ENCODE peak calls at places on chromosome 3, in six cellular contexts. K, V, D, R, N and J are unnamed samples.

GRCh38 chr3:195897081-195897852 is 11.1 kb downstream of the TNK2 start:
- DNase-seq in K (peak; percentile 55), V (peak; percentile 29), D (no peak), R (no peak), N (peak; percentile 89), J (peak; percentile 56)

GRCh38 chr3:194572131-194572789 is 61.0 kb downstream of the TMEM44 start:
- DNase-seq in K (peak; percentile 60), V (no peak), D (no peak), R (no peak), N (peak; percentile 98), J (peak; percentile 93)

GRCh38 chr3:196177567-196177966 is 33.6 kb downstream of the ZDHHC19 start:
- DNase-seq in K (no peak), V (no peak), D (no peak), R (no peak), N (no peak), J (no peak)

GRCh38 chr3:8793242-8793641 is 23.8 kb upstream of the OXTR start:
- DNase-seq in K (no peak), V (peak; percentile 68), D (no peak), R (no peak), N (peak; percentile 94), J (peak; percentile 83)

GRCh38 chr3:28901029-28901428 is 379.8 kb upstream of the RBMS3 start:
- DNase-seq in K (no peak), V (no peak), D (no peak), R (no peak), N (peak; percentile 37), J (no peak)

GRCh38 chr3:184710870-184711365 is 946 bp downstream of the MAGEF1 start:
- DNase-seq in K (no peak), V (no peak), D (no peak), R (peak; percentile 74), N (peak; percentile 58), J (peak; percentile 15)

GRCh38 chr3:77071806-77072205 is 31.9 kb downstream of the ROBO2 start:
- DNase-seq in K (no peak), V (no peak), D (peak; percentile 13), R (no peak), N (no peak), J (no peak)

GRCh38 chr3:10945683-10946287 is 46.8 kb upstream of the SLC6A1 start:
- DNase-seq in K (peak; percentile 43), V (peak; percentile 75), D (peak; percentile 90), R (peak; percentile 71), N (peak; percentile 59), J (no peak)

GRCh38 chr3:161409069-161409468 is 37.8 kb upstream of the SPTSSB start:
- DNase-seq in K (peak; percentile 61), V (peak; percentile 14), D (peak; percentile 68), R (peak; percentile 21), N (peak; percentile 70), J (no peak)

GRCh38 chr3:8639585-8639984 is 5.0 kb downstream of the SSUH2 start:
- DNase-seq in K (no peak), V (no peak), D (no peak), R (no peak), N (no peak), J (no peak)

GRCh38 chr3:113746955-113747718 is at the start of gene ATP6V1A:
- DNase-seq in K (peak; percentile 51), V (peak; percentile 76), D (peak; percentile 77), R (peak; percentile 85), N (peak; percentile 44), J (no peak)

DNA sequence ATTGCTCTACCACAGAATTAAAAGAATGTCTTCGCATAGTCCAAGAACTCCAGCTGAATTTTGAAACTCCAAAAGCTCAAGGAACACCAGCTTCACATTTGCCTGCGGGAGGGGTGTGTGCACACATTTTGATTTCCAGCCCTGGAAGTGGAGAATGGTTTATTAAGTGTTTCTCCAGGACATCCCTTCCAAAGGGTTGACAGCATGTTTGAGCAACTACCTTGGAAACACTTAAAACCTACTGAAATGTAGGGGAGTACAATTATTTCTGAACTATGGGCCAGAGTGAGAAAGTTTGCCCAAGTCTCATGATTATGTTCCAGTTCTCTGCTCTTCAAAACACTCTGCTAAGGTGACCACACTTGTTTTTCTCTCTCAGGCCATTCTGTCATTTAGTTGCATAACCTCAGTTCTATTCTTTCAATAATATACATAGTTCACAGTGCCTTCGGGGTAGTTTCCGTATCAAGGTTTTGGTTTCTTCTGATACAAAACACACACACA is 7.9 kb downstream of the ACP3 start:
- DNase-seq in K (no peak), V (no peak), D (no peak), R (no peak), N (no peak), J (no peak)
- H3K4me2 ChIP-seq in K (no peak overlapping the region), V (no peak overlapping the region), D (no peak overlapping the region), R (peak overlapping the region; percentile 47), N (no peak overlapping the region), J (no peak overlapping the region)

GRCh38 chr3:38457111-38458003 is 3.7 kb downstream of the ACVR2B start:
- DNase-seq in K (no peak), V (no peak), D (peak; percentile 33), R (no peak), N (no peak), J (no peak)

GRCh38 chr3:38461086-38461390 is 7.3 kb downstream of the ACVR2B start:
- DNase-seq in K (no peak), V (no peak), D (no peak), R (no peak), N (no peak), J (no peak)

GRCh38 chr3:38459499-38460048 is 5.9 kb downstream of the ACVR2B start:
- DNase-seq in K (no peak), V (no peak), D (no peak), R (no peak), N (no peak), J (no peak)

GRCh38 chr3:38458796-38459498 is 5.3 kb downstream of the ACVR2B start:
- DNase-seq in K (no peak), V (no peak), D (no peak), R (no peak), N (no peak), J (peak; percentile 54)

DNA sequence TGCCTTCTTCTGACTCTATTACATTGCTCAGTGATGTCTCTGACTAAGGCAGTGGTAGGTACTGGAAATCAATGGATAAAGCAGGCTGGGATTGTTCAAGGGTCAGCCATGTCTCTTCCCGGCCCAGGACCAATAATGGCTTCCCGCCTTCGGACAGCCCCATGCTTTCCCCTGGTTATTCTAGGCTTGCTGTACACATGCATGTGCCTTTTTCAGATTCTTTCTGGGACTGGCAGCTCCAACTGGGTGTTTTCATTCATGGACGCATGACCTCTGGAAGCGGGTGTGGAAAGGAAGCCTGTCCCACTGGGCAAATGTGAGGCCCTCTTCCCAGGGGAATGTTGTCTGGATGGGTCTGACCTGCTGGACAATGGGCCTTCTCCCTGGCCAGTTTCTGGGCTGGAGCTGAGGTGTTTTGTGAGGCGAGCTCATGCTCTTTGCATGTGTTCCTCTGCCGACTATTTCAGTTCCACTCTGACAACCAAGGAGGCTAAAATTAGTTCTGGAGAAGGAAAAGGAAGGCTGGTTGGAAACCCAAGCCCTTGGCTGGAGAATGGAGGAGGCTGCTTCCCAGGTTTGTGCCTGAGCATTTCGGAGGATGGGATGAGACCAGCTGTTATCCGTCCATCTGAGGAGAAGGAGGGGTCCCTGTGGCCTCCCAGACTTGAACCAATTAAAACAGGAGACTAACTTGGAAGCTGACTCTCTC is 6.8 kb downstream of the ACVR2B start:
- DNase-seq in K (no peak), V (no peak), D (no peak), R (no peak), N (no peak), J (no peak)
- H3K4me2 ChIP-seq in K (no peak overlapping the region), V (no peak overlapping the region), D (no peak overlapping the region), R (no peak overlapping the region), N (no peak overlapping the region), J (no peak overlapping the region)

GRCh38 chr3:53677406-53677805 is 168.8 kb downstream of the CHDH start:
- DNase-seq in K (no peak), V (no peak), D (no peak), R (peak; percentile 10), N (peak; percentile 14), J (no peak)

GRCh38 chr3:53672987-53673386 is 173.2 kb downstream of the CHDH start:
- DNase-seq in K (no peak), V (no peak), D (no peak), R (no peak), N (no peak), J (no peak)

GRCh38 chr3:53675022-53675697 is 171.1 kb downstream of the CHDH start:
- DNase-seq in K (no peak), V (no peak), D (no peak), R (no peak), N (no peak), J (no peak)

GRCh38 chr3:53674582-53674981 is 171.6 kb downstream of the CHDH start:
- DNase-seq in K (no peak), V (no peak), D (no peak), R (no peak), N (no peak), J (no peak)

GRCh38 chr3:53675942-53676341 is 170.3 kb downstream of the CHDH start:
- DNase-seq in K (no peak), V (no peak), D (no peak), R (no peak), N (no peak), J (no peak)
- H3K4me2 ChIP-seq in K (no peak overlapping the region), V (no peak overlapping the region), D (no peak overlapping the region), R (no peak overlapping the region), N (no peak overlapping the region), J (no peak overlapping the region)

GRCh38 chr3:111831840-111832239 is 27.2 kb upstream of the PHLDB2 start:
- DNase-seq in K (no peak), V (no peak), D (no peak), R (no peak), N (peak; percentile 16), J (peak; percentile 83)
- H3K4me2 ChIP-seq in K (no peak overlapping the region), V (no peak overlapping the region), D (no peak overlapping the region), R (no peak overlapping the region), N (no peak overlapping the region), J (no peak overlapping the region)

DNA sequence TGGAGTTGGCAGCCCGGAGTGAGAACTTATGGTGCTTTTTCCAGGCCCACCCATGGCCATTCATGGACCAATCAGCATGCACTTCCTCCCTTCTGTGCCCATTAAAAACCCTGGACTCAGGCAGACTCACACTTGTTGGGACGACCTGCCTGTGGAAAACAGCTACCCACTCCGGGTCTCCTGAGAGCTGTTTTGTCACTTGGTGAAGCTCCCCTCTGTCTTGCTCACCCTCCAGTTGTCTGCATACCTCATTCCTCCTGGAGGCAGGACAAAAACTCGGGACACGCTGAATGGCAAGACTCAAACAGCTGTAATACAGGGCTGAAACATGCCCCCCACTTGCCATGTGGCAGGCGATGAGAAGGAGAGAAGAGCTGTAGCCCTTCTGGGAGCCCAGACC is 35.2 kb downstream of the ROPN1B start:
- DNase-seq in K (no peak), V (no peak), D (no peak), R (no peak), N (no peak), J (no peak)
- H3K4me2 ChIP-seq in K (no peak overlapping the region), V (no peak overlapping the region), D (no peak overlapping the region), R (no peak overlapping the region), N (no peak overlapping the region), J (no peak overlapping the region)

GRCh38 chr3:101897013-101897412 is 47.7 kb downstream of the NFKBIZ start:
- DNase-seq in K (no peak), V (no peak), D (no peak), R (no peak), N (no peak), J (no peak)

GRCh38 chr3:101898752-101899169 is 49.4 kb downstream of the NFKBIZ start:
- DNase-seq in K (no peak), V (no peak), D (no peak), R (peak; percentile 91), N (no peak), J (no peak)

GRCh38 chr3:101896103-101896757 is 46.9 kb downstream of the NFKBIZ start:
- DNase-seq in K (no peak), V (no peak), D (no peak), R (no peak), N (peak; percentile 10), J (no peak)

GRCh38 chr3:101900316-101900715 is 51.0 kb downstream of the NFKBIZ start:
- DNase-seq in K (no peak), V (no peak), D (no peak), R (no peak), N (no peak), J (no peak)

GRCh38 chr3:101898062-101898461 is 48.7 kb downstream of the NFKBIZ start:
- DNase-seq in K (no peak), V (no peak), D (no peak), R (peak; percentile 27), N (no peak), J (no peak)
- H3K4me2 ChIP-seq in K (no peak overlapping the region), V (no peak overlapping the region), D (no peak overlapping the region), R (peak overlapping the region; percentile 77), N (no peak overlapping the region), J (no peak overlapping the region)